ENCODE peak calls at places on chromosomes 13 and 19, in nine cellular contexts. One of them, this sample, is unnamed.

GRCh38 chr19:4199699-4200293 is 17.3 kb downstream of the ANKRD24 start:
- DNase-seq in nucleus accumbens: no peak
- DNase-seq in hippocampal formation: no peak
- DNase-seq in HFF-Myc: no peak
- DNase-seq in mesothelial cell of epicardium: no peak
- DNase-seq in GM12865: no peak
- DNase-seq in posterior cingulate gyrus: no peak
- DNase-seq in astrocyte: no peak
- DNase-seq in ELR: no peak
- DNase-seq in this sample: no peak

GRCh38 chr19:9720541-9720940 is 45.6 kb upstream of the ZNF562 start:
- DNase-seq in nucleus accumbens: no peak
- DNase-seq in hippocampal formation: no peak
- DNase-seq in HFF-Myc: no peak
- DNase-seq in mesothelial cell of epicardium: no peak
- DNase-seq in GM12865: no peak
- DNase-seq in posterior cingulate gyrus: no peak
- DNase-seq in astrocyte: no peak
- DNase-seq in ELR: no peak
- DNase-seq in this sample: no peak

GRCh38 chr13:71797487-71797886 is 69.5 kb downstream of the DACH1 start:
- DNase-seq in nucleus accumbens: no peak
- DNase-seq in hippocampal formation: no peak
- DNase-seq in HFF-Myc: no peak
- DNase-seq in mesothelial cell of epicardium: no peak
- DNase-seq in GM12865: no peak
- DNase-seq in posterior cingulate gyrus: no peak
- DNase-seq in astrocyte: no peak
- DNase-seq in ELR: no peak
- DNase-seq in this sample: no peak

GRCh38 chr13:28204690-28205443 is 66.5 kb downstream of the PAN3 start:
- DNase-seq in nucleus accumbens: no peak
- DNase-seq in hippocampal formation: no peak
- DNase-seq in HFF-Myc: no peak
- DNase-seq in mesothelial cell of epicardium: no peak
- DNase-seq in GM12865: peak; percentile 45
- DNase-seq in posterior cingulate gyrus: no peak
- DNase-seq in astrocyte: no peak
- DNase-seq in ELR: no peak
- DNase-seq in this sample: peak; percentile 1

GRCh38 chr19:5621945-5622464 is 571 bp downstream of the SAFB2 start:
- DNase-seq in nucleus accumbens: peak; percentile 49
- DNase-seq in hippocampal formation: no peak
- DNase-seq in HFF-Myc: no peak
- DNase-seq in mesothelial cell of epicardium: no peak
- DNase-seq in GM12865: peak; percentile 24
- DNase-seq in posterior cingulate gyrus: no peak
- DNase-seq in astrocyte: no peak
- DNase-seq in ELR: peak; percentile 47
- DNase-seq in this sample: no peak

GRCh38 chr19:54448037-54448773 is 794 bp upstream of the LENG8 start:
- DNase-seq in nucleus accumbens: no peak
- DNase-seq in hippocampal formation: no peak
- DNase-seq in HFF-Myc: no peak
- DNase-seq in mesothelial cell of epicardium: no peak
- DNase-seq in GM12865: no peak
- DNase-seq in posterior cingulate gyrus: no peak
- DNase-seq in astrocyte: peak; percentile 46
- DNase-seq in ELR: peak; percentile 78
- DNase-seq in this sample: no peak

GRCh38 chr19:47762151-47762550 is 16.4 kb upstream of the SELENOW start:
- DNase-seq in nucleus accumbens: no peak
- DNase-seq in hippocampal formation: no peak
- DNase-seq in HFF-Myc: no peak
- DNase-seq in mesothelial cell of epicardium: no peak
- DNase-seq in GM12865: no peak
- DNase-seq in posterior cingulate gyrus: no peak
- DNase-seq in astrocyte: no peak
- DNase-seq in ELR: no peak
- DNase-seq in this sample: no peak

GRCh38 chr19:38836438-38837303 is 5.1 kb upstream of the ECH1 start:
- DNase-seq in nucleus accumbens: no peak
- DNase-seq in hippocampal formation: no peak
- DNase-seq in HFF-Myc: no peak
- DNase-seq in mesothelial cell of epicardium: no peak
- DNase-seq in GM12865: no peak
- DNase-seq in posterior cingulate gyrus: no peak
- DNase-seq in astrocyte: no peak
- DNase-seq in ELR: no peak
- DNase-seq in this sample: no peak

GRCh38 chr19:7595466-7596133 is at the start of gene CAMSAP3:
- DNase-seq in nucleus accumbens: no peak
- DNase-seq in hippocampal formation: no peak
- DNase-seq in HFF-Myc: peak; percentile 27
- DNase-seq in mesothelial cell of epicardium: peak; percentile 74
- DNase-seq in GM12865: peak; percentile 54
- DNase-seq in posterior cingulate gyrus: peak; percentile 34
- DNase-seq in astrocyte: no peak
- DNase-seq in ELR: no peak
- DNase-seq in this sample: peak; percentile 24

GRCh38 chr19:1942934-1943555 is 2.1 kb downstream of the CSNK1G2 start:
- DNase-seq in nucleus accumbens: no peak
- DNase-seq in hippocampal formation: no peak
- DNase-seq in HFF-Myc: no peak
- DNase-seq in mesothelial cell of epicardium: no peak
- DNase-seq in GM12865: peak; percentile 41
- DNase-seq in posterior cingulate gyrus: no peak
- DNase-seq in astrocyte: no peak
- DNase-seq in ELR: peak; percentile 18
- DNase-seq in this sample: no peak

GRCh38 chr13:105918842-105919741 is 616.4 kb downstream of the EFNB2 start:
- DNase-seq in nucleus accumbens: no peak
- DNase-seq in hippocampal formation: no peak
- DNase-seq in HFF-Myc: peak; percentile 32
- DNase-seq in mesothelial cell of epicardium: no peak
- DNase-seq in GM12865: no peak
- DNase-seq in posterior cingulate gyrus: no peak
- DNase-seq in astrocyte: peak; percentile 76
- DNase-seq in ELR: peak; percentile 90
- DNase-seq in this sample: no peak

GRCh38 chr13:21583496-21583895 is 20.5 kb downstream of the MICU2 start:
- DNase-seq in nucleus accumbens: no peak
- DNase-seq in hippocampal formation: no peak
- DNase-seq in HFF-Myc: peak; percentile 33
- DNase-seq in mesothelial cell of epicardium: no peak
- DNase-seq in GM12865: no peak
- DNase-seq in posterior cingulate gyrus: no peak
- DNase-seq in astrocyte: peak; percentile 44
- DNase-seq in ELR: peak; percentile 33
- DNase-seq in this sample: no peak

GRCh38 chr13:40667622-40667978 is 1.2 kb upstream of the FOXO1 start:
- DNase-seq in nucleus accumbens: no peak
- DNase-seq in hippocampal formation: no peak
- DNase-seq in HFF-Myc: no peak
- DNase-seq in mesothelial cell of epicardium: no peak
- DNase-seq in GM12865: no peak
- DNase-seq in posterior cingulate gyrus: no peak
- DNase-seq in astrocyte: no peak
- DNase-seq in ELR: no peak
- DNase-seq in this sample: no peak

GRCh38 chr13:91722267-91722884 is 324.0 kb downstream of the GPC5 start:
- DNase-seq in nucleus accumbens: no peak
- DNase-seq in hippocampal formation: peak; percentile 27
- DNase-seq in HFF-Myc: no peak
- DNase-seq in mesothelial cell of epicardium: no peak
- DNase-seq in GM12865: peak; percentile 15
- DNase-seq in posterior cingulate gyrus: no peak
- DNase-seq in astrocyte: peak; percentile 11
- DNase-seq in ELR: peak; percentile 36
- DNase-seq in this sample: no peak

GRCh38 chr19:18594096-18594823 is 5.7 kb downstream of the REX1BD start:
- DNase-seq in nucleus accumbens: peak; percentile 19
- DNase-seq in hippocampal formation: no peak
- DNase-seq in HFF-Myc: no peak
- DNase-seq in mesothelial cell of epicardium: peak; percentile 82
- DNase-seq in GM12865: peak; percentile 76
- DNase-seq in posterior cingulate gyrus: peak; percentile 56
- DNase-seq in astrocyte: peak; percentile 59
- DNase-seq in ELR: peak; percentile 82
- DNase-seq in this sample: peak; percentile 68